ENCODE peak calls at places on chromosomes 6 and 20, in four cellular contexts. D is fibroblast of lung, T is HepG2, M is coronary artery. O is an unnamed sample.

GRCh38 chr6:35781290-35781689 is 471 bp downstream of the CLPSL1 start:
- DNase-seq in T (no peak), D (no peak), M (no peak), O (no peak)

GRCh38 chr6:13538084-13538483 is 36.3 kb upstream of the SIRT5 start:
- DNase-seq in M (no peak), D (peak), T (peak), O (peak)

GRCh38 chr20:41782730-41783406 is 164.7 kb upstream of the CHD6 start:
- DNase-seq in D (no peak), M (no peak), T (no peak), O (no peak)

GRCh38 chr6:132300323-132300949 is 100.8 kb downstream of the MOXD1 start:
- DNase-seq in T (peak), M (no peak), D (peak), O (peak)

GRCh38 chr6:75272145-75272840 is 12.3 kb downstream of the TMEM30A start:
- DNase-seq in T (no peak), D (peak), M (no peak), O (no peak)

GRCh38 chr6:106194949-106195919 is 109.1 kb downstream of the PRDM1 start:
- DNase-seq in T (no peak), M (no peak), D (peak), O (no peak)

GRCh38 chr6:55841341-55841740 is 34.0 kb downstream of the BMP5 start:
- DNase-seq in T (no peak), M (no peak), D (no peak), O (no peak)

GRCh38 chr6:11363881-11364576 is 131.6 kb upstream of the NEDD9 start:
- DNase-seq in D (no peak), M (no peak), T (no peak), O (no peak)

GRCh38 chr6:47631248-47632196 is 66.9 kb upstream of the ADGRF4 start:
- DNase-seq in M (no peak), T (peak), D (peak), O (peak)

GRCh38 chr20:62620624-62621023 is 21.7 kb upstream of the SLCO4A1 start:
- DNase-seq in D (no peak), T (no peak), M (no peak), O (no peak)

GRCh38 chr6:144156991-144157390 is 6.7 kb downstream of the STX11 start:
- DNase-seq in T (no peak), M (no peak), D (no peak), O (no peak)

GRCh38 chr20:25389381-25389857 is 1.2 kb downstream of the ABHD12 start:
- DNase-seq in D (peak), T (no peak), M (no peak), O (peak)

GRCh38 chr6:15389759-15390723 is 144.2 kb downstream of the JARID2 start:
- DNase-seq in D (peak), M (no peak), T (peak), O (peak)

GRCh38 chr6:37024665-37025337 is 19.3 kb downstream of the FGD2 start:
- DNase-seq in M (no peak), T (no peak), D (no peak), O (no peak)

GRCh38 chr20:18428490-18429173 is 38.2 kb downstream of the DZANK1 start:
- DNase-seq in T (peak), D (peak), M (no peak), O (peak)

GRCh38 chr6:42315991-42316378 is 98.3 kb upstream of the MRPS10 start:
- DNase-seq in T (peak), D (peak), M (no peak), O (peak)

DNA sequence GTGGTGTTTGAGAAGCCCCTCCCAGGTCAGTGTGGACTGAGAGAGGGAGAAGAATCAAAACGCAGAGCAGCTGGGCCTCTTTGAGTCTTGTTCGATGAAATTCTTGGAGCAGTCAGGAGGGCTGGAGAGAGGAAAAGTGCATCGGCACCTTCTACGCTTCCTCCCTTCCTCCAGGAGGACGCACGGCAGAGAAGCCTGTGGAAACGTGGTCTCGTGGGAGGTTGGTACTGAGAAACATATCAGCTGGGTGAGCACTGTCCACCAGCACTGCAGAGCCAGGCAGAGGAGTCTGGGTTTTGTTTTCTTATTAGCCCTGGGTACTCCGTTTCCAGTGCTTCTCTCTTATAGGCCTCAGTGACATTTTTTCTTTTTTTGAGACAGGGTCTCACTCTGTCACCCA is 52.7 kb downstream of the TXLNB start:
- DNase-seq in D (peak), M (no peak), T (no peak), O (no peak)
- TF ChIP-seq CTCF in D (no peak), M (no peak), T (no peak), O (no peak)

GRCh38 chr6:32169211-32169610 is 4.8 kb downstream of the EGFL8 start:
- DNase-seq in T (no peak), D (no peak), M (no peak), O (no peak)

GRCh38 chr6:32168807-32169206 is 4.4 kb downstream of the EGFL8 start:
- DNase-seq in M (peak), D (no peak), T (no peak), O (no peak)

GRCh38 chr6:32167761-32168262 is 3.4 kb downstream of the EGFL8 start:
- DNase-seq in T (no peak), D (no peak), M (no peak), O (no peak)

GRCh38 chr6:32167154-32167760 is 2.9 kb downstream of the EGFL8 start:
- DNase-seq in M (peak), D (no peak), T (no peak), O (no peak)

GRCh38 chr6:32168350-32168749 is 4.0 kb downstream of the EGFL8 start:
- DNase-seq in D (no peak), T (no peak), M (no peak), O (no peak)
- H3K27ac ChIP-seq in D (no peak), T (no peak), M (peak), O (no peak)

GRCh38 chr6:10099086-10099499 is 315.8 kb downstream of the TFAP2A start:
- DNase-seq in M (no peak), T (no peak), D (no peak), O (no peak)
- H3K4me3 ChIP-seq in M (no peak), T (no peak), D (no peak), O (peak)

GRCh38 chr6:170440437-170440836 is 112.7 kb downstream of the PSMB1 start:
- DNase-seq in T (no peak), D (no peak), M (no peak), O (no peak)
- TF ChIP-seq CTCF in T (peak), D (no peak), M (no peak), O (no peak)

GRCh38 chr6:151015320-151015719 is 149.8 kb downstream of the MTHFD1L start:
- DNase-seq in T (no peak), D (no peak), M (no peak), O (no peak)
- H3K27ac ChIP-seq in T (no peak), D (peak), M (no peak), O (peak)

GRCh38 chr6:161359617-161359945 is 85.7 kb upstream of the AGPAT4 start:
- DNase-seq in M (no peak), D (no peak), T (no peak), O (no peak)
- H3K4me3 ChIP-seq in M (no peak), D (no peak), T (no peak), O (no peak)

GRCh38 chr6:39886871-39887270 is 47.4 kb downstream of the MOCS1 start:
- DNase-seq in T (no peak), D (no peak), M (no peak), O (no peak)

GRCh38 chr6:39887692-39888450 is 46.4 kb downstream of the MOCS1 start:
- DNase-seq in D (peak), M (peak), T (peak), O (peak)

GRCh38 chr6:39891976-39892375 is 42.3 kb downstream of the MOCS1 start:
- DNase-seq in M (no peak), D (no peak), T (no peak), O (no peak)

GRCh38 chr6:39891353-39891752 is 42.9 kb downstream of the MOCS1 start:
- DNase-seq in T (no peak), M (no peak), D (no peak), O (no peak)

GRCh38 chr6:39889229-39889628 is 45.0 kb downstream of the MOCS1 start:
- DNase-seq in D (no peak), T (no peak), M (no peak), O (no peak)
- TF ChIP-seq CTCF in D (no peak), T (no peak), M (no peak), O (no peak)